ENCODE peak calls at places on chromosome 10, in four cellular contexts. One of them, this sample, is unnamed.

GRCh38 chr10:77317221-77317620 is 320.4 kb downstream of the KCNMA1 start:
- DNase-seq in cardiac muscle cell: no peak
- DNase-seq in left ventricle myocardium inferior: no peak
- DNase-seq in fibroblast of the aortic adventitia: no peak
- DNase-seq in this sample: no peak

GRCh38 chr10:31031205-31031665 is 430 bp downstream of the ZNF438 start:
- DNase-seq in cardiac muscle cell: no peak
- DNase-seq in left ventricle myocardium inferior: no peak
- DNase-seq in fibroblast of the aortic adventitia: peak; percentile 91
- DNase-seq in this sample: no peak

GRCh38 chr10:43403911-43404674 is 4.9 kb downstream of the HNRNPF start:
- DNase-seq in cardiac muscle cell: no peak
- DNase-seq in left ventricle myocardium inferior: no peak
- DNase-seq in fibroblast of the aortic adventitia: no peak
- DNase-seq in this sample: peak; percentile 36

GRCh38 chr10:30075487-30075886 is 16.1 kb upstream of the JCAD start:
- DNase-seq in cardiac muscle cell: no peak
- DNase-seq in left ventricle myocardium inferior: no peak
- DNase-seq in fibroblast of the aortic adventitia: no peak
- DNase-seq in this sample: no peak

GRCh38 chr10:17989908-17990767 is 38.4 kb downstream of the SLC39A12 start:
- DNase-seq in cardiac muscle cell: no peak
- DNase-seq in left ventricle myocardium inferior: no peak
- DNase-seq in fibroblast of the aortic adventitia: peak; percentile 65
- DNase-seq in this sample: peak; percentile 24

GRCh38 chr10:59512951-59513350 is 150.6 kb upstream of the FAM13C start:
- DNase-seq in cardiac muscle cell: no peak
- DNase-seq in left ventricle myocardium inferior: no peak
- DNase-seq in fibroblast of the aortic adventitia: no peak
- DNase-seq in this sample: no peak

GRCh38 chr10:23344251-23344841 is at the start of gene C10orf67:
- DNase-seq in cardiac muscle cell: peak; percentile 41
- DNase-seq in left ventricle myocardium inferior: peak; percentile 49
- DNase-seq in fibroblast of the aortic adventitia: peak; percentile 20
- DNase-seq in this sample: peak; percentile 58

GRCh38 chr10:58393317-58393716 is 8.1 kb downstream of the TFAM start:
- DNase-seq in cardiac muscle cell: no peak
- DNase-seq in left ventricle myocardium inferior: no peak
- DNase-seq in fibroblast of the aortic adventitia: peak; percentile 28
- DNase-seq in this sample: peak; percentile 42

GRCh38 chr10:70442332-70442988 is 979 bp upstream of the NODAL start:
- DNase-seq in cardiac muscle cell: no peak
- DNase-seq in left ventricle myocardium inferior: no peak
- DNase-seq in fibroblast of the aortic adventitia: no peak
- DNase-seq in this sample: no peak

GRCh38 chr10:48945441-48946143 is 6.0 kb upstream of the LRRC18 start:
- DNase-seq in cardiac muscle cell: no peak
- DNase-seq in left ventricle myocardium inferior: no peak
- DNase-seq in fibroblast of the aortic adventitia: no peak
- DNase-seq in this sample: no peak

GRCh38 chr10:33145451-33146188 is 187.6 kb upstream of the ITGB1 start:
- DNase-seq in cardiac muscle cell: no peak
- DNase-seq in left ventricle myocardium inferior: no peak
- DNase-seq in fibroblast of the aortic adventitia: no peak
- DNase-seq in this sample: no peak

GRCh38 chr10:2610946-2611345 is 456.4 kb upstream of the PFKP start:
- DNase-seq in cardiac muscle cell: peak; percentile 10
- DNase-seq in left ventricle myocardium inferior: no peak
- DNase-seq in fibroblast of the aortic adventitia: no peak
- DNase-seq in this sample: no peak

GRCh38 chr10:74361678-74362077 is 210.7 kb downstream of the ADK start:
- DNase-seq in cardiac muscle cell: no peak
- DNase-seq in left ventricle myocardium inferior: no peak
- DNase-seq in fibroblast of the aortic adventitia: no peak
- DNase-seq in this sample: no peak

GRCh38 chr10:115095758-115096157 is 2.6 kb downstream of the ATRNL1 start:
- DNase-seq in cardiac muscle cell: no peak
- DNase-seq in left ventricle myocardium inferior: no peak
- DNase-seq in fibroblast of the aortic adventitia: no peak
- DNase-seq in this sample: no peak

GRCh38 chr10:88194961-88195367 is 331.5 kb downstream of the PTEN start:
- DNase-seq in cardiac muscle cell: no peak
- DNase-seq in left ventricle myocardium inferior: no peak
- DNase-seq in fibroblast of the aortic adventitia: peak; percentile 64
- DNase-seq in this sample: no peak

GRCh38 chr10:91220954-91221696 is 662 bp downstream of the PCGF5 start:
- DNase-seq in cardiac muscle cell: peak; percentile 41
- DNase-seq in left ventricle myocardium inferior: no peak
- DNase-seq in fibroblast of the aortic adventitia: peak; percentile 36
- DNase-seq in this sample: peak; percentile 42

GRCh38 chr10:85851300-85851699 is 515.3 kb downstream of the GRID1 start:
- DNase-seq in cardiac muscle cell: no peak
- DNase-seq in left ventricle myocardium inferior: no peak
- DNase-seq in fibroblast of the aortic adventitia: no peak
- DNase-seq in this sample: no peak

GRCh38 chr10:114684822-114685209 is 26.7 kb upstream of the ABLIM1 start:
- DNase-seq in cardiac muscle cell: no peak
- DNase-seq in left ventricle myocardium inferior: no peak
- DNase-seq in fibroblast of the aortic adventitia: peak; percentile 72
- DNase-seq in this sample: peak; percentile 74

GRCh38 chr10:28714401-28715053 is 37.2 kb downstream of the BAMBI start:
- DNase-seq in cardiac muscle cell: no peak
- DNase-seq in left ventricle myocardium inferior: no peak
- DNase-seq in fibroblast of the aortic adventitia: peak; percentile 53
- DNase-seq in this sample: peak; percentile 57

GRCh38 chr10:71392791-71393781 is 3.6 kb upstream of the CDH23 start:
- DNase-seq in cardiac muscle cell: no peak
- DNase-seq in left ventricle myocardium inferior: no peak
- DNase-seq in fibroblast of the aortic adventitia: no peak
- DNase-seq in this sample: no peak

GRCh38 chr10:78171633-78172032 is 138.0 kb downstream of the RPS24 start:
- DNase-seq in cardiac muscle cell: no peak
- DNase-seq in left ventricle myocardium inferior: no peak
- DNase-seq in fibroblast of the aortic adventitia: no peak
- DNase-seq in this sample: no peak

GRCh38 chr10:77360121-77360520 is 277.5 kb downstream of the KCNMA1 start:
- DNase-seq in cardiac muscle cell: no peak
- DNase-seq in left ventricle myocardium inferior: no peak
- DNase-seq in fibroblast of the aortic adventitia: peak; percentile 50
- DNase-seq in this sample: no peak

GRCh38 chr10:113552014-113552413 is 839 bp upstream of the HABP2 start:
- DNase-seq in cardiac muscle cell: no peak
- DNase-seq in left ventricle myocardium inferior: no peak
- DNase-seq in fibroblast of the aortic adventitia: no peak
- DNase-seq in this sample: no peak

GRCh38 chr10:52245547-52245946 is 68.5 kb upstream of the DKK1 start:
- DNase-seq in cardiac muscle cell: no peak
- DNase-seq in left ventricle myocardium inferior: no peak
- DNase-seq in fibroblast of the aortic adventitia: no peak
- DNase-seq in this sample: no peak

GRCh38 chr10:28796606-28797512 is 119.5 kb downstream of the BAMBI start:
- DNase-seq in cardiac muscle cell: no peak
- DNase-seq in left ventricle myocardium inferior: peak; percentile 84
- DNase-seq in fibroblast of the aortic adventitia: peak; percentile 58
- DNase-seq in this sample: peak; percentile 81

GRCh38 chr10:103709341-103709920 is 145.9 kb downstream of the SH3PXD2A start:
- DNase-seq in cardiac muscle cell: no peak
- DNase-seq in left ventricle myocardium inferior: no peak
- DNase-seq in fibroblast of the aortic adventitia: peak; percentile 59
- DNase-seq in this sample: no peak

GRCh38 chr10:99233000-99233679 is 2.5 kb downstream of the HPSE2 start:
- DNase-seq in cardiac muscle cell: no peak
- DNase-seq in left ventricle myocardium inferior: no peak
- DNase-seq in fibroblast of the aortic adventitia: no peak
- DNase-seq in this sample: no peak

GRCh38 chr10:33195608-33196376 is 138.7 kb downstream of the NRP1 start:
- DNase-seq in cardiac muscle cell: no peak
- DNase-seq in left ventricle myocardium inferior: no peak
- DNase-seq in fibroblast of the aortic adventitia: peak; percentile 45
- DNase-seq in this sample: no peak

GRCh38 chr10:49541762-49542161 is 2.8 kb upstream of the ERCC6 start:
- DNase-seq in cardiac muscle cell: no peak
- DNase-seq in left ventricle myocardium inferior: no peak
- DNase-seq in fibroblast of the aortic adventitia: no peak
- DNase-seq in this sample: no peak

GRCh38 chr10:1488970-1489548 is 248.3 kb downstream of the ADARB2 start:
- DNase-seq in cardiac muscle cell: no peak
- DNase-seq in left ventricle myocardium inferior: no peak
- DNase-seq in fibroblast of the aortic adventitia: no peak
- DNase-seq in this sample: no peak

GRCh38 chr10:85790155-85790789 is 576.3 kb downstream of the GRID1 start:
- DNase-seq in cardiac muscle cell: no peak
- DNase-seq in left ventricle myocardium inferior: no peak
- DNase-seq in fibroblast of the aortic adventitia: no peak
- DNase-seq in this sample: no peak

GRCh38 chr10:123331438-123331837 is 177.2 kb downstream of the BUB3 start:
- DNase-seq in cardiac muscle cell: no peak
- DNase-seq in left ventricle myocardium inferior: no peak
- DNase-seq in fibroblast of the aortic adventitia: peak; percentile 32
- DNase-seq in this sample: no peak

GRCh38 chr10:95756061-95756751 is at the start of gene ENTPD1:
- DNase-seq in cardiac muscle cell: peak; percentile 9
- DNase-seq in left ventricle myocardium inferior: no peak
- DNase-seq in fibroblast of the aortic adventitia: no peak
- DNase-seq in this sample: peak; percentile 66
- H3K4me3 ChIP-seq in cardiac muscle cell: peak within 1 kb of the TSS; percentile 13
- H3K4me3 ChIP-seq in left ventricle myocardium inferior: peak within 1 kb of the TSS; percentile 65
- H3K4me3 ChIP-seq in fibroblast of the aortic adventitia: no peak within 1 kb of the TSS
- H3K4me3 ChIP-seq in this sample: peak within 1 kb of the TSS; percentile 26

GRCh38 chr10:14328881-14329280 is 1.8 kb downstream of the FRMD4A start:
- DNase-seq in cardiac muscle cell: no peak
- DNase-seq in left ventricle myocardium inferior: no peak
- DNase-seq in fibroblast of the aortic adventitia: no peak
- DNase-seq in this sample: no peak

GRCh38 chr10:14326581-14326980 is 4.1 kb downstream of the FRMD4A start:
- DNase-seq in cardiac muscle cell: no peak
- DNase-seq in left ventricle myocardium inferior: no peak
- DNase-seq in fibroblast of the aortic adventitia: no peak
- DNase-seq in this sample: no peak

GRCh38 chr10:14329609-14330246 is 996 bp downstream of the FRMD4A start:
- DNase-seq in cardiac muscle cell: peak; percentile 37
- DNase-seq in left ventricle myocardium inferior: no peak
- DNase-seq in fibroblast of the aortic adventitia: no peak
- DNase-seq in this sample: no peak

GRCh38 chr10:14325325-14325955 is 5.3 kb downstream of the FRMD4A start:
- DNase-seq in cardiac muscle cell: peak; percentile 64
- DNase-seq in left ventricle myocardium inferior: peak; percentile 22
- DNase-seq in fibroblast of the aortic adventitia: peak; percentile 4
- DNase-seq in this sample: peak; percentile 15

DNA sequence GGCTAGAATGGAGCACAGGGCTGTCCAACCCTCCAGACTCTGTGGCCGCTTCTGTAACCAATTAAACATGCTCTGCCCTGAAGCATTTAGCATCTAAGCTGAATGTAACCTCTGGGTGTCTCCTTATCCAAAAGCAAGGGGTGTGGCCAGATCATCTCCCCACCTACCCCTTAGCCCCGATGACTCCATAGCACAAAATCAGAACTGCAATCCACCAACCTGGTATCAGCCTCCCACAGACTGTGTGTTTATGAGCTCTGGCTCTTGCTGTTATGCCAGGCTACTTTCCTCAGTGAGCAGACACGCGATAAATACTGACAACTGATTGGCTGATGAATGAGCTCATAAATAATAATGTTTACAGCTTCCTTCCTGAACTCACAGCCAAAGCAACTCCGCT is 3.2 kb downstream of the FRMD4A start:
- DNase-seq in cardiac muscle cell: no peak
- DNase-seq in left ventricle myocardium inferior: no peak
- DNase-seq in fibroblast of the aortic adventitia: no peak
- DNase-seq in this sample: no peak
- H3K4me3 ChIP-seq in cardiac muscle cell: no peak overlapping the region
- H3K4me3 ChIP-seq in left ventricle myocardium inferior: no peak overlapping the region
- H3K4me3 ChIP-seq in fibroblast of the aortic adventitia: no peak overlapping the region
- H3K4me3 ChIP-seq in this sample: no peak overlapping the region

DNA sequence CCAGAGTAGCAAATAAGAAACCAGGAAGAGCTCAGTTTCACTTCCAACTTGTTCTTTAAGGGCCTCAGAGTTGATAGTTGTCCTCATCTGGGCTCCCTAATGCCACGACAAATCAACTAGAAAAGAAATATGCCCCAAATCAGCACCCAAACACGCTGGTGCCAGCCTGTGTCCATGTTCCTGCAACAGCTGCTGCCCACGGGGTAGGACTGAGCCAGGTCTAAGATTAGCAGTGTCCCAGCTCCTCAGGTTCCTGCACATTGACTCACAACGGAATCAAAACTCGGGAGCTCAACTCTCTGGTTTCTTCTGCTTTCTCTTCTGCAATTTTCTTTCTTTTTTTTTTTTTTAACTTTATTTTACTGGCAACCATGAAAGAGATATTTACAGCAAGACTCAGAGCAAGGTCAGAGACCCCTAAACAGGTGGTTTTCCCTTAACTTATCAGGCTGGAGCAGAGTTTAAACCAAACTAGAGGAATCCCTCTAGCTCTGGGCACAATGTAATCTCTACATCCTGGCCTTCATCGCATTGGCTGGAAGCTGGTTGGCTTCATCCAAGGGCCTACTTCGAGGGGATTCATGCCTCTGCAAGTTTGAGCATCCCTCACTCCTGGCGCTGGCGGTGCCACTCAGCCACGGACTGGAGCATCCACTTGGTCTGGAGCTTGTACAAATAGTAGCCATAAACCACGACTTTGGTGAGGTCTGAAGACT is 126.1 kb downstream of the PFKFB3 start:
- DNase-seq in cardiac muscle cell: no peak
- DNase-seq in left ventricle myocardium inferior: no peak
- DNase-seq in fibroblast of the aortic adventitia: no peak
- DNase-seq in this sample: no peak
- H3K4me3 ChIP-seq in cardiac muscle cell: no peak overlapping the region
- H3K4me3 ChIP-seq in left ventricle myocardium inferior: no peak overlapping the region
- H3K4me3 ChIP-seq in fibroblast of the aortic adventitia: no peak overlapping the region
- H3K4me3 ChIP-seq in this sample: no peak overlapping the region

GRCh38 chr10:93079663-93080349 is 6.1 kb downstream of the CYP26A1 start:
- DNase-seq in cardiac muscle cell: no peak
- DNase-seq in left ventricle myocardium inferior: no peak
- DNase-seq in fibroblast of the aortic adventitia: no peak
- DNase-seq in this sample: no peak
- H3K4me3 ChIP-seq in cardiac muscle cell: no peak overlapping the region
- H3K4me3 ChIP-seq in left ventricle myocardium inferior: no peak overlapping the region
- H3K4me3 ChIP-seq in fibroblast of the aortic adventitia: peak overlapping the region; percentile 19
- H3K4me3 ChIP-seq in this sample: peak overlapping the region; percentile 28

DNA sequence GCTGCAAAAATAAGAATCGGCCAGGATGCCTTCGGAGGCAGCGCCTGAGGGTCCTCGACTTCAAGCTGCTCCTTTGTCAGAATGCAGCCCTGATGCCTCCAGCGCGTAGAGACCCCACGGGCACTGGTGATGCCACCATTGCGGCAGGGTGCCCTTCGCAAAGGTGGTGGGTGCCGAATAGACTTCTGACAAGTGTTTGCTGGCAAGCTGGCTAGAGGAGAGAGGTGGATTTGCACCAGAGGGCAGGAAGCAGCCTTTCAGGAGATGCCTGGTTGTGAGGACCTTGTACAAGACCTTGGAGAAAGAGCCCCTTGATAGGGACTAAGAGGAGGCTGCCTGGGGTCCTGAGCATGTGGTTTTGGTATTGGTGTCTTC is 103.2 kb upstream of the PPIF start:
- DNase-seq in cardiac muscle cell: no peak
- DNase-seq in left ventricle myocardium inferior: no peak
- DNase-seq in fibroblast of the aortic adventitia: no peak
- DNase-seq in this sample: no peak
- H3K4me3 ChIP-seq in cardiac muscle cell: no peak overlapping the region
- H3K4me3 ChIP-seq in left ventricle myocardium inferior: peak overlapping the region; percentile 70
- H3K4me3 ChIP-seq in fibroblast of the aortic adventitia: no peak overlapping the region
- H3K4me3 ChIP-seq in this sample: no peak overlapping the region